ENCODE peak calls at places on chromosomes 1 and 21, in six cellular contexts. E is ovary, N is IMR-90, Y is esophagus squamous epithelium, T is prostate gland, F is uterus. U is an unnamed sample.

GRCh38 chr1:18816808-18817207 is 42.7 kb downstream of the TAS1R2 start:
- DNase-seq in E (no peak), N (no peak), Y (no peak), T (no peak), F (no peak), U (no peak)

GRCh38 chr1:230792691-230793462 is 45.7 kb downstream of the CAPN9 start:
- DNase-seq in E (no peak), N (peak; percentile 11), Y (no peak), T (no peak), F (no peak), U (no peak)

GRCh38 chr1:24769656-24770651 is 24.7 kb downstream of the CLIC4 start:
- DNase-seq in E (no peak), N (peak; percentile 98), Y (no peak), T (peak; percentile 29), F (peak; percentile 69), U (no peak)

GRCh38 chr1:43227138-43227836 is 42.5 kb upstream of the TMEM125 start:
- DNase-seq in E (peak; percentile 90), N (peak; percentile 70), Y (peak; percentile 9), T (peak; percentile 83), F (peak; percentile 81), U (peak; percentile 50)

GRCh38 chr1:145949219-145949618 is 8.6 kb downstream of the LIX1L start:
- DNase-seq in E (no peak), N (no peak), Y (no peak), T (no peak), F (no peak), U (no peak)

GRCh38 chr1:43054961-43055360 is 96.3 kb upstream of the SLC2A1 start:
- DNase-seq in E (no peak), N (peak; percentile 40), Y (no peak), T (no peak), F (no peak), U (no peak)

GRCh38 chr1:156814571-156815260 is 1.9 kb downstream of the SH2D2A start:
- DNase-seq in E (no peak), N (no peak), Y (no peak), T (no peak), F (no peak), U (peak; percentile 63)

GRCh38 chr1:42936309-42937078 is 22.2 kb downstream of the SLC2A1 start:
- DNase-seq in E (peak; percentile 81), N (peak; percentile 71), Y (no peak), T (no peak), F (peak; percentile 26), U (peak; percentile 72)

GRCh38 chr1:154344977-154345837 is 19.9 kb downstream of the ATP8B2 start:
- DNase-seq in E (peak; percentile 59), N (peak; percentile 35), Y (no peak), T (no peak), F (no peak), U (no peak)

GRCh38 chr1:112507896-112508241 is 896 bp upstream of the WNT2B start:
- DNase-seq in E (peak; percentile 70), N (no peak), Y (no peak), T (no peak), F (no peak), U (no peak)

GRCh38 chr1:40386311-40386778 is 12.8 kb downstream of the SMAP2 start:
- DNase-seq in E (no peak), N (no peak), Y (no peak), T (no peak), F (no peak), U (no peak)

GRCh38 chr21:45622416-45623097 is 21.0 kb upstream of the PCBP3 start:
- DNase-seq in E (no peak), N (no peak), Y (no peak), T (no peak), F (no peak), U (no peak)

GRCh38 chr1:46646331-46646730 is 21.8 kb downstream of the ATPAF1 start:
- DNase-seq in E (no peak), N (no peak), Y (no peak), T (no peak), F (no peak), U (no peak)

GRCh38 chr1:153801786-153802697 is 26.8 kb downstream of the SLC27A3 start:
- DNase-seq in E (no peak), N (no peak), Y (no peak), T (no peak), F (no peak), U (no peak)

GRCh38 chr1:93963585-93963984 is 54.4 kb upstream of the GCLM start:
- DNase-seq in E (no peak), N (no peak), Y (no peak), T (peak; percentile 76), F (no peak), U (no peak)

GRCh38 chr1:94236630-94237290 is 624 bp downstream of the ARHGAP29 start:
- DNase-seq in E (no peak), N (peak; percentile 50), Y (no peak), T (peak; percentile 35), F (peak; percentile 20), U (no peak)

GRCh38 chr1:4463631-4464030 is 190.8 kb upstream of the AJAP1 start:
- DNase-seq in E (no peak), N (no peak), Y (no peak), T (no peak), F (no peak), U (no peak)

GRCh38 chr1:1671365-1672119 is 12.7 kb upstream of the CDK11B start:
- DNase-seq in E (peak; percentile 35), N (no peak), Y (no peak), T (no peak), F (no peak), U (no peak)

GRCh38 chr21:33367309-33367973 is 35.8 kb upstream of the IFNGR2 start:
- DNase-seq in E (no peak), N (no peak), Y (no peak), T (no peak), F (no peak), U (no peak)

GRCh38 chr1:95117207-95118018 is at the start of gene TLCD4:
- DNase-seq in E (peak; percentile 61), N (peak; percentile 24), Y (no peak), T (peak; percentile 33), F (peak; percentile 43), U (peak; percentile 51)

GRCh38 chr1:111563619-111564018 is 56.0 kb upstream of the RAP1A start:
- DNase-seq in E (no peak), N (peak; percentile 90), Y (no peak), T (no peak), F (peak; percentile 34), U (no peak)

GRCh38 chr1:207402744-207403143 is 51.4 kb upstream of the CR2 start:
- DNase-seq in E (no peak), N (no peak), Y (no peak), T (no peak), F (no peak), U (no peak)

GRCh38 chr1:24481098-24481497 is 21.5 kb upstream of the RCAN3 start:
- DNase-seq in E (no peak), N (no peak), Y (no peak), T (no peak), F (no peak), U (no peak)

GRCh38 chr1:41718444-41719028 is 200.2 kb downstream of the HIVEP3 start:
- DNase-seq in E (peak; percentile 46), N (no peak), Y (no peak), T (no peak), F (no peak), U (no peak)

GRCh38 chr21:34029724-34030528 is 43.5 kb upstream of the MRPS6 start:
- DNase-seq in E (no peak), N (peak; percentile 82), Y (no peak), T (no peak), F (peak; percentile 55), U (peak; percentile 66)

GRCh38 chr21:36980280-36981048 is 14.0 kb upstream of the HLCS start:
- DNase-seq in E (peak; percentile 62), N (no peak), Y (no peak), T (peak; percentile 38), F (peak; percentile 19), U (no peak)

GRCh38 chr21:44996096-44996495 is 56.3 kb downstream of the SLX9 start:
- DNase-seq in E (no peak), N (no peak), Y (no peak), T (no peak), F (no peak), U (no peak)

GRCh38 chr1:116559304-116559761 is 11.5 kb downstream of the CD58 start:
- DNase-seq in E (no peak), N (no peak), Y (no peak), T (no peak), F (no peak), U (no peak)
- TF ChIP-seq POLR2A in E (no peak), N (no peak), Y (no peak), T (no peak), F (no peak), U (no peak)

GRCh38 chr1:150022357-150022756 is 11.8 kb upstream of the OTUD7B start:
- DNase-seq in E (no peak), N (no peak), Y (no peak), T (no peak), F (no peak), U (no peak)

GRCh38 chr1:150020711-150021110 is 10.2 kb upstream of the OTUD7B start:
- DNase-seq in E (no peak), N (no peak), Y (no peak), T (no peak), F (no peak), U (no peak)

GRCh38 chr1:150024156-150024555 is 13.6 kb upstream of the OTUD7B start:
- DNase-seq in E (no peak), N (no peak), Y (no peak), T (no peak), F (no peak), U (no peak)

GRCh38 chr1:150018165-150018564 is 7.6 kb upstream of the OTUD7B start:
- DNase-seq in E (no peak), N (no peak), Y (no peak), T (no peak), F (no peak), U (no peak)

GRCh38 chr1:150021191-150021688 is 10.7 kb upstream of the OTUD7B start:
- DNase-seq in E (no peak), N (no peak), Y (no peak), T (no peak), F (no peak), U (no peak)
- TF ChIP-seq POLR2A in E (no peak), N (no peak), Y (no peak), T (no peak), F (no peak), U (no peak)

DNA sequence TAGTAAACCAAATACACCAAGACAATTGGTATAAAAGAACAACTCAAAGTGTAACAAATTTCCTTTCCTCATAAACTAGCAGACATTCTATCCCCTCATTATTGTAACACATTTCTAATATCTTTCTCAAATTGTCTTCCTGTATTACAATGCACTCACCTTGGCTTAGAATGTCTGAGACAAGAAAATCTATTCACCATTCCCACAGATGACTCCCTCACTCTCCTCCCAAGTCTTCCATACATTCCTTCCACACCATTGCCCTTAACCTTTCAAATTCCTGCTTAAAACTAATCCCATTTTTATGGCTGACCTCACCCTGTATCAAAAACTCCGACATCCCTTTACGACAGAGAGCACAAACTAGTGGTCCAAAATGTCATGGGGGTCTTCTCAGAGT is 56.0 kb downstream of the LTN1 start:
- DNase-seq in E (no peak), N (no peak), Y (no peak), T (no peak), F (no peak), U (no peak)
- TF ChIP-seq POLR2A in E (no peak), N (no peak), Y (no peak), T (no peak), F (no peak), U (no peak)

DNA sequence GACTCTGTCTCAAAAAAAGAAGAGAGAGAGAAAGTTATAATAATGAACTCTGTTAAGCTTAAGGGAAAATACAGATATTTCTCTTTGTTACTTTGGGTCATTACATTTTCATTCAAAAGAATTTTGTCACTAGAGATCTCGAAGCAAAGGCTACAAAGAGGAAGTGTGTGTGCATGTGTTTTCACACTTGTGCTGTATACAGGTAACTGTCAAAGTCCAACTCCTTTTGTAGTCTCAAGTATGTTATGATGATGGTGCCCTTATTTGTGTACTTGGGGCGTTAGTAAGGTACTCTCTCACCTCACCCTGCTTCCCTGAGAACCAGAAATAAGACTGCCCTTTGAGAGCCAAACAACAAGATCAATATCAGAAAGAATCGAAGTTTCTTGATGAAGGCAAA is 152.9 kb upstream of the ZNF644 start:
- DNase-seq in E (no peak), N (no peak), Y (no peak), T (no peak), F (no peak), U (no peak)
- TF ChIP-seq POLR2A in E (no peak), N (no peak), Y (no peak), T (no peak), F (no peak), U (no peak)

U was measured in H54.